ENCODE peak calls at places on chromosomes 3 and 15, in four cellular contexts. Z is K562, E is stomach, L is ovary. C is an unnamed sample.

GRCh38 chr3:25468866-25469319 is 40.8 kb downstream of the RARB start:
- DNase-seq in Z (no peak), E (no peak), L (peak), C (peak)

GRCh38 chr3:113161661-113162060 is 49.7 kb upstream of the BOC start:
- DNase-seq in Z (no peak), E (no peak), L (no peak), C (no peak)

GRCh38 chr3:127175272-127175671 is 17.7 kb upstream of the PRR23E start:
- DNase-seq in Z (no peak), E (no peak), L (no peak), C (no peak)

GRCh38 chr3:59555593-59556315 is 505.9 kb upstream of the CFAP20DC start:
- DNase-seq in Z (no peak), E (no peak), L (no peak), C (no peak)

GRCh38 chr3:161156936-161157335 is 51.8 kb upstream of the B3GALNT1 start:
- DNase-seq in Z (no peak), E (no peak), L (no peak), C (no peak)

GRCh38 chr15:55764398-55764797 is 21.4 kb upstream of the PRTG start:
- DNase-seq in Z (no peak), E (no peak), L (no peak), C (no peak)

GRCh38 chr3:52712291-52713212 is 6.6 kb downstream of the SPCS1 start:
- DNase-seq in Z (no peak), E (no peak), L (no peak), C (no peak)

GRCh38 chr3:124563376-124563775 is 166.9 kb upstream of the UMPS start:
- DNase-seq in Z (peak), E (peak), L (no peak), C (no peak)

GRCh38 chr3:132721479-132722164 is 587 bp downstream of the NPHP3 start:
- DNase-seq in Z (no peak), E (peak), L (peak), C (peak)

GRCh38 chr3:177358968-177359600 is 161.8 kb upstream of the TBL1XR1 start:
- DNase-seq in Z (peak), E (peak), L (peak), C (peak)
- TF ChIP-seq EP300 in Z (no peak), E (no peak), L (no peak), C (no peak)

GRCh38 chr3:119352863-119353527 is 58.8 kb downstream of the ARHGAP31 start:
- DNase-seq in Z (no peak), E (no peak), L (no peak), C (no peak)
- TF ChIP-seq POLR2A in Z (no peak), E (no peak), L (no peak), C (no peak)

GRCh38 chr3:8497582-8497981 is 4.0 kb upstream of the LMCD1 start:
- DNase-seq in Z (no peak), E (no peak), L (no peak), C (no peak)

GRCh38 chr3:8499181-8499611 is 2.4 kb upstream of the LMCD1 start:
- DNase-seq in Z (no peak), E (peak), L (no peak), C (no peak)

GRCh38 chr3:8501388-8502131 is at the start of gene LMCD1:
- DNase-seq in Z (peak), E (peak), L (peak), C (peak)

GRCh38 chr3:8500966-8501365 is 657 bp upstream of the LMCD1 start:
- DNase-seq in Z (no peak), E (no peak), L (no peak), C (no peak)

GRCh38 chr3:8500208-8500961 is 1.2 kb upstream of the LMCD1 start:
- DNase-seq in Z (no peak), E (peak), L (no peak), C (no peak)
- H3K4me3 ChIP-seq in Z (no peak), E (peak), L (no peak), C (peak)

DNA sequence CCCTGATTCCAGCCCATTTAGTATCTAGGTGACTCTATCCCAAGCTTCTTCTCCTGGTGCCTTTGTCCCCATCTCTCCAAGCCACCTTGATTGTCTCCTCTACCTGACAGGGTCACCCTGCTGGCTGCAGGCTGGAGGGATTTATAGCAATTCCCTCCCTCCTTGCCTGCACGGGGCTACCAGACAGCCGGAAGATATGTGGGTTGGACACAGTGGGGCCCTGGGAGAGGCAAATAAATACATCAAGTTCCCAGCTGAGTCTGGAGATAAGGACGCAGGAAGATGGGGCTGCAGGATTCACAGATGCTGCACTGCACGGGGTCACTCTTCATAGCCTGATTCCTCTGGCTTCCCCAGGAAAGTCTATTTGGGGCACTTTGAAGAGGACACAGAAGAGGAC is 9.3 kb upstream of the ISLR2 start:
- DNase-seq in Z (no peak), E (no peak), L (no peak), C (no peak)
- TF ChIP-seq EP300 in Z (no peak), E (no peak), L (no peak), C (no peak)

C was measured in upper lobe of left lung.